ENCODE peak calls at places on chromosomes 3 and 15, in seven cellular contexts. One of them, this sample, is unnamed.

GRCh38 chr15:73959012-73959581 is 32.8 kb downstream of the LOXL1 start:
- DNase-seq in ELF-1: no peak
- DNase-seq in hepatocyte: no peak
- DNase-seq in neural crest cell: no peak
- DNase-seq in left cardiac atrium: no peak
- DNase-seq in nephron progenitor cell: no peak
- DNase-seq in PC-3: peak
- DNase-seq in this sample: no peak

GRCh38 chr3:188683032-188683491 is 488.7 kb upstream of the TPRG1 start:
- DNase-seq in ELF-1: no peak
- DNase-seq in hepatocyte: peak
- DNase-seq in neural crest cell: no peak
- DNase-seq in left cardiac atrium: peak
- DNase-seq in nephron progenitor cell: no peak
- DNase-seq in PC-3: peak
- DNase-seq in this sample: no peak

GRCh38 chr3:151431940-151432339 is 28.9 kb downstream of the IGSF10 start:
- DNase-seq in ELF-1: no peak
- DNase-seq in hepatocyte: no peak
- DNase-seq in neural crest cell: no peak
- DNase-seq in left cardiac atrium: no peak
- DNase-seq in nephron progenitor cell: no peak
- DNase-seq in PC-3: peak
- DNase-seq in this sample: no peak

GRCh38 chr3:143349455-143349854 is 229.9 kb downstream of the CHST2 start:
- DNase-seq in ELF-1: no peak
- DNase-seq in hepatocyte: no peak
- DNase-seq in neural crest cell: no peak
- DNase-seq in left cardiac atrium: no peak
- DNase-seq in nephron progenitor cell: no peak
- DNase-seq in PC-3: no peak
- DNase-seq in this sample: no peak

GRCh38 chr15:43081283-43081682 is 24.6 kb downstream of the UBR1 start:
- DNase-seq in ELF-1: no peak
- DNase-seq in hepatocyte: no peak
- DNase-seq in neural crest cell: no peak
- DNase-seq in left cardiac atrium: no peak
- DNase-seq in nephron progenitor cell: no peak
- DNase-seq in PC-3: no peak
- DNase-seq in this sample: no peak

GRCh38 chr3:36814776-36815175 is 50.4 kb upstream of the DCLK3 start:
- DNase-seq in ELF-1: no peak
- DNase-seq in hepatocyte: no peak
- DNase-seq in neural crest cell: no peak
- DNase-seq in left cardiac atrium: no peak
- DNase-seq in nephron progenitor cell: no peak
- DNase-seq in PC-3: no peak
- DNase-seq in this sample: no peak

GRCh38 chr3:149291178-149291577 is 42.3 kb downstream of the TM4SF18 start:
- DNase-seq in ELF-1: no peak
- DNase-seq in hepatocyte: no peak
- DNase-seq in neural crest cell: no peak
- DNase-seq in left cardiac atrium: no peak
- DNase-seq in nephron progenitor cell: no peak
- DNase-seq in PC-3: no peak
- DNase-seq in this sample: peak

GRCh38 chr3:14631687-14632444 is 19.7 kb upstream of the CCDC174 start:
- DNase-seq in ELF-1: no peak
- DNase-seq in hepatocyte: no peak
- DNase-seq in neural crest cell: no peak
- DNase-seq in left cardiac atrium: no peak
- DNase-seq in nephron progenitor cell: no peak
- DNase-seq in PC-3: peak
- DNase-seq in this sample: no peak

GRCh38 chr3:14113964-14114667 is 10.6 kb downstream of the CHCHD4 start:
- DNase-seq in ELF-1: peak
- DNase-seq in hepatocyte: peak
- DNase-seq in neural crest cell: no peak
- DNase-seq in left cardiac atrium: no peak
- DNase-seq in nephron progenitor cell: no peak
- DNase-seq in PC-3: peak
- DNase-seq in this sample: no peak

GRCh38 chr15:92655178-92655995 is at the start of gene FAM174B:
- DNase-seq in ELF-1: peak
- DNase-seq in hepatocyte: peak
- DNase-seq in neural crest cell: peak
- DNase-seq in left cardiac atrium: peak
- DNase-seq in nephron progenitor cell: peak
- DNase-seq in PC-3: peak
- DNase-seq in this sample: peak

GRCh38 chr3:45554001-45554691 is 40.4 kb upstream of the LIMD1 start:
- DNase-seq in ELF-1: peak
- DNase-seq in hepatocyte: no peak
- DNase-seq in neural crest cell: no peak
- DNase-seq in left cardiac atrium: peak
- DNase-seq in nephron progenitor cell: peak
- DNase-seq in PC-3: no peak
- DNase-seq in this sample: no peak